ENCODE peak calls at places on chromosomes 12 and 14, in nine cellular contexts. M is AG04450, J is NCI-H1930, Y is mucosa of gallbladder, Q is endodermal cell, W is Caki2, K is H9, N is HTR-8/SVneo, V is endothelial cell of umbilical vein. G is an unnamed sample.

GRCh38 chr12:56084958-56085543 is 5.1 kb downstream of the ERBB3 start:
- DNase-seq in M (no peak), J (no peak), Y (no peak), Q (peak), W (no peak), K (peak), N (no peak), V (peak), G (no peak)

GRCh38 chr12:42281844-42282243 is 43.8 kb upstream of the YAF2 start:
- DNase-seq in M (no peak), J (no peak), Y (no peak), Q (no peak), W (no peak), K (no peak), N (no peak), V (no peak), G (no peak)

GRCh38 chr12:65189028-65189718 is 19.8 kb downstream of the LEMD3 start:
- DNase-seq in M (no peak), J (no peak), Y (no peak), Q (no peak), W (no peak), K (no peak), N (no peak), V (no peak), G (no peak)

GRCh38 chr12:32519047-32519446 is 119.7 kb downstream of the FGD4 start:
- DNase-seq in M (no peak), J (no peak), Y (no peak), Q (no peak), W (no peak), K (no peak), N (no peak), V (no peak), G (no peak)

GRCh38 chr14:55624913-55625312 is 44.9 kb downstream of the KTN1 start:
- DNase-seq in M (no peak), J (no peak), Y (no peak), Q (no peak), W (no peak), K (no peak), N (no peak), V (no peak), G (no peak)

GRCh38 chr14:32940066-32940651 is 1.5 kb downstream of the NPAS3 start:
- DNase-seq in M (no peak), J (no peak), Y (no peak), Q (no peak), W (no peak), K (no peak), N (no peak), V (peak), G (no peak)

GRCh38 chr12:26090853-26091510 is 33.9 kb downstream of the BHLHE41 start:
- DNase-seq in M (no peak), J (no peak), Y (no peak), Q (no peak), W (peak), K (no peak), N (no peak), V (no peak), G (no peak)

GRCh38 chr12:109625131-109625559 is 51.6 kb downstream of the MVK start:
- DNase-seq in M (no peak), J (no peak), Y (no peak), Q (peak), W (peak), K (no peak), N (peak), V (no peak), G (no peak)

GRCh38 chr12:81598205-81598604 is 160.9 kb downstream of the PPFIA2 start:
- DNase-seq in M (no peak), J (no peak), Y (no peak), Q (no peak), W (peak), K (no peak), N (no peak), V (no peak), G (no peak)

GRCh38 chr12:52231305-52232232 is 1.5 kb upstream of the KRT7 start:
- DNase-seq in M (no peak), J (no peak), Y (no peak), Q (no peak), W (no peak), K (no peak), N (no peak), V (no peak), G (no peak)

GRCh38 chr14:67285876-67286452 is 44.7 kb downstream of the PALS1 start:
- DNase-seq in M (peak), J (no peak), Y (no peak), Q (no peak), W (peak), K (no peak), N (peak), V (peak), G (peak)

GRCh38 chr12:131046813-131047788 is 93.4 kb downstream of the ADGRD1 start:
- DNase-seq in M (no peak), J (no peak), Y (peak), Q (no peak), W (no peak), K (no peak), N (no peak), V (no peak), G (no peak)

GRCh38 chr14:103616635-103617300 is 12.2 kb upstream of the KLC1 start:
- DNase-seq in M (no peak), J (no peak), Y (no peak), Q (no peak), W (no peak), K (no peak), N (no peak), V (no peak), G (no peak)